ENCODE peak calls at places on chromosomes 13 and 19, in five cellular contexts. One of them, this sample, is unnamed.

GRCh38 chr13:61880576-61881283 is 465.1 kb upstream of the PCDH20 start:
- DNase-seq in lower lobe of right lung: no peak
- DNase-seq in activated naive CD4-positive, alpha-beta T cell treated with anti-CD3 and anti-CD28 coated beads for 36 hours: peak; percentile 19
- DNase-seq in fibroblast of the aortic adventitia: no peak
- DNase-seq in stimulated activated CD4-positive, alpha-beta T cell treated with anti-CD3 and anti-CD28 coated beads, Interleukin-1b, Interleukin-23, amount 100 ng/mL, for 24 hours: no peak
- DNase-seq in this sample: no peak

GRCh38 chr19:1417145-1417544 is 9.8 kb downstream of the DAZAP1 start:
- DNase-seq in lower lobe of right lung: no peak
- DNase-seq in activated naive CD4-positive, alpha-beta T cell treated with anti-CD3 and anti-CD28 coated beads for 36 hours: no peak
- DNase-seq in stimulated activated CD4-positive, alpha-beta T cell treated with anti-CD3 and anti-CD28 coated beads, Interleukin-1b, Interleukin-23, amount 100 ng/mL, for 24 hours: no peak
- DNase-seq in fibroblast of the aortic adventitia: peak; percentile 46
- DNase-seq in this sample: no peak

GRCh38 chr13:108594153-108594552 is 35.3 kb upstream of the MYO16 start:
- DNase-seq in activated naive CD4-positive, alpha-beta T cell treated with anti-CD3 and anti-CD28 coated beads for 36 hours: no peak
- DNase-seq in lower lobe of right lung: no peak
- DNase-seq in stimulated activated CD4-positive, alpha-beta T cell treated with anti-CD3 and anti-CD28 coated beads, Interleukin-1b, Interleukin-23, amount 100 ng/mL, for 24 hours: no peak
- DNase-seq in fibroblast of the aortic adventitia: no peak
- DNase-seq in this sample: no peak

GRCh38 chr13:59545007-59545406 is 618.7 kb downstream of the DIAPH3 start:
- DNase-seq in activated naive CD4-positive, alpha-beta T cell treated with anti-CD3 and anti-CD28 coated beads for 36 hours: no peak
- DNase-seq in stimulated activated CD4-positive, alpha-beta T cell treated with anti-CD3 and anti-CD28 coated beads, Interleukin-1b, Interleukin-23, amount 100 ng/mL, for 24 hours: no peak
- DNase-seq in lower lobe of right lung: no peak
- DNase-seq in fibroblast of the aortic adventitia: no peak
- DNase-seq in this sample: no peak

GRCh38 chr19:58543826-58544590 is at the start of gene TRIM28:
- DNase-seq in lower lobe of right lung: peak; percentile 98
- DNase-seq in stimulated activated CD4-positive, alpha-beta T cell treated with anti-CD3 and anti-CD28 coated beads, Interleukin-1b, Interleukin-23, amount 100 ng/mL, for 24 hours: peak; percentile 100
- DNase-seq in activated naive CD4-positive, alpha-beta T cell treated with anti-CD3 and anti-CD28 coated beads for 36 hours: peak; percentile 100
- DNase-seq in fibroblast of the aortic adventitia: peak; percentile 99
- DNase-seq in this sample: peak; percentile 99

GRCh38 chr13:23673867-23674605 is 103.8 kb downstream of the TNFRSF19 start:
- DNase-seq in stimulated activated CD4-positive, alpha-beta T cell treated with anti-CD3 and anti-CD28 coated beads, Interleukin-1b, Interleukin-23, amount 100 ng/mL, for 24 hours: no peak
- DNase-seq in activated naive CD4-positive, alpha-beta T cell treated with anti-CD3 and anti-CD28 coated beads for 36 hours: no peak
- DNase-seq in lower lobe of right lung: no peak
- DNase-seq in fibroblast of the aortic adventitia: no peak
- DNase-seq in this sample: no peak

GRCh38 chr13:75079226-75079625 is 402.7 kb downstream of the TBC1D4 start:
- DNase-seq in stimulated activated CD4-positive, alpha-beta T cell treated with anti-CD3 and anti-CD28 coated beads, Interleukin-1b, Interleukin-23, amount 100 ng/mL, for 24 hours: no peak
- DNase-seq in activated naive CD4-positive, alpha-beta T cell treated with anti-CD3 and anti-CD28 coated beads for 36 hours: no peak
- DNase-seq in fibroblast of the aortic adventitia: peak; percentile 59
- DNase-seq in lower lobe of right lung: no peak
- DNase-seq in this sample: no peak

GRCh38 chr19:29605653-29606419 is at the start of gene POP4:
- DNase-seq in activated naive CD4-positive, alpha-beta T cell treated with anti-CD3 and anti-CD28 coated beads for 36 hours: peak; percentile 99
- DNase-seq in stimulated activated CD4-positive, alpha-beta T cell treated with anti-CD3 and anti-CD28 coated beads, Interleukin-1b, Interleukin-23, amount 100 ng/mL, for 24 hours: peak; percentile 99
- DNase-seq in lower lobe of right lung: peak; percentile 99
- DNase-seq in fibroblast of the aortic adventitia: peak; percentile 95
- DNase-seq in this sample: peak; percentile 99

GRCh38 chr13:37540228-37540627 is 58.3 kb downstream of the POSTN start:
- DNase-seq in stimulated activated CD4-positive, alpha-beta T cell treated with anti-CD3 and anti-CD28 coated beads, Interleukin-1b, Interleukin-23, amount 100 ng/mL, for 24 hours: no peak
- DNase-seq in lower lobe of right lung: no peak
- DNase-seq in activated naive CD4-positive, alpha-beta T cell treated with anti-CD3 and anti-CD28 coated beads for 36 hours: no peak
- DNase-seq in fibroblast of the aortic adventitia: peak; percentile 65
- DNase-seq in this sample: no peak

GRCh38 chr13:21075303-21076264 is 14.2 kb upstream of the LATS2 start:
- DNase-seq in lower lobe of right lung: peak; percentile 66
- DNase-seq in fibroblast of the aortic adventitia: no peak
- DNase-seq in stimulated activated CD4-positive, alpha-beta T cell treated with anti-CD3 and anti-CD28 coated beads, Interleukin-1b, Interleukin-23, amount 100 ng/mL, for 24 hours: no peak
- DNase-seq in activated naive CD4-positive, alpha-beta T cell treated with anti-CD3 and anti-CD28 coated beads for 36 hours: peak; percentile 38
- DNase-seq in this sample: no peak

GRCh38 chr13:80082396-80083096 is 258.4 kb downstream of the SPRY2 start:
- DNase-seq in fibroblast of the aortic adventitia: peak; percentile 67
- DNase-seq in activated naive CD4-positive, alpha-beta T cell treated with anti-CD3 and anti-CD28 coated beads for 36 hours: no peak
- DNase-seq in lower lobe of right lung: no peak
- DNase-seq in stimulated activated CD4-positive, alpha-beta T cell treated with anti-CD3 and anti-CD28 coated beads, Interleukin-1b, Interleukin-23, amount 100 ng/mL, for 24 hours: no peak
- DNase-seq in this sample: no peak

GRCh38 chr13:74062933-74063332 is 71.3 kb downstream of the KLF12 start:
- DNase-seq in fibroblast of the aortic adventitia: peak; percentile 79
- DNase-seq in lower lobe of right lung: no peak
- DNase-seq in activated naive CD4-positive, alpha-beta T cell treated with anti-CD3 and anti-CD28 coated beads for 36 hours: peak; percentile 62
- DNase-seq in stimulated activated CD4-positive, alpha-beta T cell treated with anti-CD3 and anti-CD28 coated beads, Interleukin-1b, Interleukin-23, amount 100 ng/mL, for 24 hours: no peak
- DNase-seq in this sample: no peak

GRCh38 chr13:95437561-95437960 is 115.0 kb upstream of the CLDN10 start:
- DNase-seq in fibroblast of the aortic adventitia: no peak
- DNase-seq in activated naive CD4-positive, alpha-beta T cell treated with anti-CD3 and anti-CD28 coated beads for 36 hours: no peak
- DNase-seq in stimulated activated CD4-positive, alpha-beta T cell treated with anti-CD3 and anti-CD28 coated beads, Interleukin-1b, Interleukin-23, amount 100 ng/mL, for 24 hours: no peak
- DNase-seq in lower lobe of right lung: no peak
- DNase-seq in this sample: no peak

GRCh38 chr19:4403005-4403761 is 743 bp downstream of the CHAF1A start:
- DNase-seq in stimulated activated CD4-positive, alpha-beta T cell treated with anti-CD3 and anti-CD28 coated beads, Interleukin-1b, Interleukin-23, amount 100 ng/mL, for 24 hours: no peak
- DNase-seq in lower lobe of right lung: no peak
- DNase-seq in fibroblast of the aortic adventitia: no peak
- DNase-seq in activated naive CD4-positive, alpha-beta T cell treated with anti-CD3 and anti-CD28 coated beads for 36 hours: peak; percentile 18
- DNase-seq in this sample: no peak

GRCh38 chr13:23558675-23559536 is 11.3 kb upstream of the TNFRSF19 start:
- DNase-seq in activated naive CD4-positive, alpha-beta T cell treated with anti-CD3 and anti-CD28 coated beads for 36 hours: peak; percentile 45
- DNase-seq in stimulated activated CD4-positive, alpha-beta T cell treated with anti-CD3 and anti-CD28 coated beads, Interleukin-1b, Interleukin-23, amount 100 ng/mL, for 24 hours: no peak
- DNase-seq in lower lobe of right lung: peak; percentile 71
- DNase-seq in fibroblast of the aortic adventitia: peak; percentile 93
- DNase-seq in this sample: no peak

GRCh38 chr13:39484506-39485313 is 118.3 kb downstream of the LHFPL6 start:
- DNase-seq in fibroblast of the aortic adventitia: peak; percentile 84
- DNase-seq in activated naive CD4-positive, alpha-beta T cell treated with anti-CD3 and anti-CD28 coated beads for 36 hours: no peak
- DNase-seq in stimulated activated CD4-positive, alpha-beta T cell treated with anti-CD3 and anti-CD28 coated beads, Interleukin-1b, Interleukin-23, amount 100 ng/mL, for 24 hours: no peak
- DNase-seq in lower lobe of right lung: no peak
- DNase-seq in this sample: no peak

GRCh38 chr13:38636106-38636505 is 50.8 kb upstream of the FREM2 start:
- DNase-seq in stimulated activated CD4-positive, alpha-beta T cell treated with anti-CD3 and anti-CD28 coated beads, Interleukin-1b, Interleukin-23, amount 100 ng/mL, for 24 hours: no peak
- DNase-seq in activated naive CD4-positive, alpha-beta T cell treated with anti-CD3 and anti-CD28 coated beads for 36 hours: no peak
- DNase-seq in fibroblast of the aortic adventitia: no peak
- DNase-seq in lower lobe of right lung: no peak
- DNase-seq in this sample: no peak

GRCh38 chr19:38718747-38719543 is 25.3 kb downstream of the CAPN12 start:
- DNase-seq in activated naive CD4-positive, alpha-beta T cell treated with anti-CD3 and anti-CD28 coated beads for 36 hours: no peak
- DNase-seq in lower lobe of right lung: peak; percentile 67
- DNase-seq in fibroblast of the aortic adventitia: peak; percentile 40
- DNase-seq in stimulated activated CD4-positive, alpha-beta T cell treated with anti-CD3 and anti-CD28 coated beads, Interleukin-1b, Interleukin-23, amount 100 ng/mL, for 24 hours: no peak
- DNase-seq in this sample: no peak

GRCh38 chr13:93230466-93230865 is 3.9 kb downstream of the GPC6 start:
- DNase-seq in stimulated activated CD4-positive, alpha-beta T cell treated with anti-CD3 and anti-CD28 coated beads, Interleukin-1b, Interleukin-23, amount 100 ng/mL, for 24 hours: no peak
- DNase-seq in fibroblast of the aortic adventitia: peak; percentile 90
- DNase-seq in lower lobe of right lung: no peak
- DNase-seq in activated naive CD4-positive, alpha-beta T cell treated with anti-CD3 and anti-CD28 coated beads for 36 hours: no peak
- DNase-seq in this sample: no peak

GRCh38 chr13:41008349-41008980 is 10.7 kb downstream of the ELF1 start:
- DNase-seq in lower lobe of right lung: no peak
- DNase-seq in fibroblast of the aortic adventitia: peak; percentile 79
- DNase-seq in activated naive CD4-positive, alpha-beta T cell treated with anti-CD3 and anti-CD28 coated beads for 36 hours: no peak
- DNase-seq in stimulated activated CD4-positive, alpha-beta T cell treated with anti-CD3 and anti-CD28 coated beads, Interleukin-1b, Interleukin-23, amount 100 ng/mL, for 24 hours: no peak
- DNase-seq in this sample: no peak

GRCh38 chr13:41286370-41286769 is 23.0 kb upstream of the MTRF1 start:
- DNase-seq in activated naive CD4-positive, alpha-beta T cell treated with anti-CD3 and anti-CD28 coated beads for 36 hours: no peak
- DNase-seq in stimulated activated CD4-positive, alpha-beta T cell treated with anti-CD3 and anti-CD28 coated beads, Interleukin-1b, Interleukin-23, amount 100 ng/mL, for 24 hours: no peak
- DNase-seq in fibroblast of the aortic adventitia: no peak
- DNase-seq in lower lobe of right lung: no peak
- DNase-seq in this sample: no peak

GRCh38 chr13:37791699-37792098 is 77.9 kb downstream of the TRPC4 start:
- DNase-seq in stimulated activated CD4-positive, alpha-beta T cell treated with anti-CD3 and anti-CD28 coated beads, Interleukin-1b, Interleukin-23, amount 100 ng/mL, for 24 hours: no peak
- DNase-seq in activated naive CD4-positive, alpha-beta T cell treated with anti-CD3 and anti-CD28 coated beads for 36 hours: no peak
- DNase-seq in fibroblast of the aortic adventitia: peak; percentile 26
- DNase-seq in lower lobe of right lung: no peak
- DNase-seq in this sample: no peak

GRCh38 chr13:40254394-40254793 is 412.0 kb downstream of the FOXO1 start:
- DNase-seq in fibroblast of the aortic adventitia: no peak
- DNase-seq in lower lobe of right lung: no peak
- DNase-seq in stimulated activated CD4-positive, alpha-beta T cell treated with anti-CD3 and anti-CD28 coated beads, Interleukin-1b, Interleukin-23, amount 100 ng/mL, for 24 hours: no peak
- DNase-seq in activated naive CD4-positive, alpha-beta T cell treated with anti-CD3 and anti-CD28 coated beads for 36 hours: no peak
- DNase-seq in this sample: no peak

GRCh38 chr13:55439450-55439849 is 1701.3 kb upstream of the PRR20A start:
- DNase-seq in fibroblast of the aortic adventitia: no peak
- DNase-seq in stimulated activated CD4-positive, alpha-beta T cell treated with anti-CD3 and anti-CD28 coated beads, Interleukin-1b, Interleukin-23, amount 100 ng/mL, for 24 hours: no peak
- DNase-seq in activated naive CD4-positive, alpha-beta T cell treated with anti-CD3 and anti-CD28 coated beads for 36 hours: no peak
- DNase-seq in lower lobe of right lung: no peak
- DNase-seq in this sample: no peak

This sample was measured in omental fat pad.